ENCODE peak calls at places on chromosomes 12 and 14, in seven cellular contexts. Q, A, M, W, R, F and J are unnamed samples.

GRCh38 chr14:37122919-37123639 is 49.3 kb downstream of the SLC25A21 start:
- DNase-seq in W (no peak), F (no peak), A (no peak), Q (no peak), M (no peak), R (no peak), J (no peak)

GRCh38 chr12:75834591-75834990 is 197.0 kb downstream of the PHLDA1 start:
- DNase-seq in F (no peak), Q (no peak), A (no peak), W (no peak), M (no peak), R (no peak), J (no peak)

GRCh38 chr12:49198431-49199155 is 9.7 kb upstream of the TUBA1A start:
- DNase-seq in Q (no peak), A (no peak), M (peak), R (peak), W (peak), F (no peak), J (no peak)

GRCh38 chr12:111277570-111277969 is 91.3 kb downstream of the PHETA1 start:
- DNase-seq in R (no peak), W (no peak), A (no peak), M (no peak), Q (no peak), F (no peak), J (no peak)

GRCh38 chr12:108482717-108483212 is 32.3 kb upstream of the FICD start:
- DNase-seq in A (peak), M (peak), W (no peak), F (no peak), R (no peak), Q (no peak), J (no peak)

GRCh38 chr14:89617471-89618291 is 200.6 kb upstream of the FOXN3 start:
- DNase-seq in M (peak), W (peak), A (no peak), Q (no peak), R (peak), F (peak), J (peak)

GRCh38 chr12:53241623-53242412 is 9.8 kb upstream of the RARG start:
- DNase-seq in W (no peak), A (no peak), R (no peak), F (no peak), Q (no peak), M (no peak), J (no peak)

GRCh38 chr14:38225946-38226345 is 18.2 kb downstream of the SSTR1 start:
- DNase-seq in A (no peak), F (no peak), Q (no peak), W (no peak), M (no peak), R (no peak), J (no peak)

GRCh38 chr12:32272465-32272864 is 126.9 kb upstream of the FGD4 start:
- DNase-seq in W (no peak), A (no peak), F (no peak), Q (no peak), M (no peak), R (no peak), J (peak)

GRCh38 chr14:73376585-73376984 is 81.8 kb downstream of the NUMB start:
- DNase-seq in F (no peak), Q (no peak), R (no peak), M (no peak), A (no peak), W (no peak), J (no peak)

GRCh38 chr14:84107835-84108343 is 1422.1 kb upstream of the FLRT2 start:
- DNase-seq in W (no peak), M (no peak), R (no peak), F (no peak), A (no peak), Q (no peak), J (no peak)

GRCh38 chr14:87175175-87175574 is 817.8 kb downstream of the GALC start:
- DNase-seq in R (no peak), A (no peak), Q (peak), W (no peak), M (no peak), F (no peak), J (no peak)

GRCh38 chr14:96092936-96093335 is 53.8 kb downstream of the C14orf132 start:
- DNase-seq in F (no peak), Q (no peak), W (no peak), R (no peak), A (no peak), M (no peak), J (no peak)

GRCh38 chr14:74860899-74861733 is 14.8 kb downstream of the PROX2 start:
- DNase-seq in A (peak), W (peak), F (peak), Q (peak), M (peak), R (peak), J (peak)

DNA sequence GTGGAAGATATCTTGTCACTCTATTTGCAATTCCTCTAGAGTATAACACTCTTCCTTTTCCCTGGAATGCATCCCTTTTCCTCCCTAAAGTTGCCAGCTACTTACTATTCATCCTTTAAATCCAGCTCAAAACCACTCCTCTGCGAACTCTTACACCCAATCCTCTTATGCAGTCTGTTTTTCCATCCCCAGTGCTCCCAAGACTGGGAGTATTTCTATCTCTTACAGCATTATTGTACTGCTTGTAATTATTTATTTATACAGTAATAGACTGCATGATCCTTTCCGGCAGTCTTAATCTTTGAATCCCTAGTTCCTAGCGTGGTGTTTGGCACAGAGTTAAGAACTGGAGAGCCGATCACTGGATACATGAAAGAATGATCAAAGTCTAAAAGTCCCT is 2.9 kb upstream of the SRGAP1 start:
- DNase-seq in F (no peak), R (no peak), A (no peak), Q (no peak), M (no peak), W (no peak), J (no peak)
- H3K27ac ChIP-seq in F (no peak), R (no peak), A (no peak), Q (no peak), M (no peak), W (no peak), J (no peak)

GRCh38 chr14:75927564-75928087 is 54.2 kb downstream of the TGFB3 start:
- DNase-seq in W (no peak), R (no peak), Q (no peak), M (no peak), A (no peak), F (no peak), J (no peak)
- H3K27ac ChIP-seq in W (no peak), R (peak), Q (no peak), M (no peak), A (no peak), F (no peak), J (no peak)

GRCh38 chr12:57094194-57095160 is 5.6 kb downstream of the NAB2 start:
- DNase-seq in W (no peak), M (no peak), A (no peak), Q (no peak), F (peak), R (no peak), J (no peak)
- H3K27ac ChIP-seq in W (peak), M (peak), A (no peak), Q (peak), F (peak), R (peak), J (peak)

GRCh38 chr14:103404920-103405319 is 19.7 kb downstream of the MARK3 start:
- DNase-seq in A (no peak), F (peak), Q (no peak), M (no peak), R (peak), W (peak), J (no peak)

GRCh38 chr14:103404032-103404918 is 19.1 kb downstream of the MARK3 start:
- DNase-seq in F (no peak), A (no peak), M (no peak), R (peak), Q (no peak), W (peak), J (no peak)

GRCh38 chr14:103400537-103400936 is 15.3 kb downstream of the MARK3 start:
- DNase-seq in F (no peak), A (no peak), M (no peak), Q (no peak), W (no peak), R (no peak), J (no peak)

GRCh38 chr14:103401223-103402214 is 16.3 kb downstream of the MARK3 start:
- DNase-seq in F (no peak), Q (no peak), M (peak), A (no peak), R (peak), W (no peak), J (no peak)

DNA sequence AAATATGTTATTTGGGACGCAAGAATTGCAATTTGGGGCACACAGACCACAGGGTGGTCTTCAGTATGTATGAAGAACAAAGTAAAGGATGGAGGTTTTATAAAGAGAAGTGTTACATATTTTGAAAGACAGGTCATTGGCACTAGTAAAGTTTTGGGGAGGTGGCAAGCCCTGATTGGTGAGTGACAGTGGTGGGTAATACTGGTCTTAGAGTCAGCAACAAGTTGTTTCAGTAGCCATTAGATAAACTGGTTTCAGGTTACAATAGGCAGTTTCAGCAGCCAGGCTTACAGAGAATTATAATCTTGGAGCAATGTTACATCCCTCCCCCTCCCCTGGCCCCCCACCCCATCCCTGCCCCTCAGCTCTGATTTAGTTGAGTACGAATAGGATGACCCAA is 17.5 kb downstream of the MARK3 start:
- DNase-seq in R (peak), M (no peak), F (no peak), A (no peak), Q (no peak), W (peak), J (no peak)
- H3K27ac ChIP-seq in R (peak), M (no peak), F (peak), A (no peak), Q (peak), W (peak), J (no peak)

GRCh38 chr12:3077572-3078081 is 448 bp downstream of the TSPAN9 start:
- DNase-seq in M (peak), W (peak), A (no peak), F (peak), R (peak), Q (no peak), J (no peak)

GRCh38 chr12:3075315-3075714 is 1.9 kb upstream of the TSPAN9 start:
- DNase-seq in M (no peak), A (no peak), R (no peak), W (no peak), F (no peak), Q (no peak), J (no peak)

GRCh38 chr12:3078086-3078820 is 1.1 kb downstream of the TSPAN9 start:
- DNase-seq in F (no peak), A (no peak), W (no peak), R (no peak), Q (no peak), M (peak), J (no peak)

GRCh38 chr12:3073438-3074255 is 3.5 kb upstream of the TSPAN9 start:
- DNase-seq in A (peak), Q (peak), W (peak), R (peak), M (peak), F (peak), J (peak)

GRCh38 chr12:3076730-3077571 is at the start of gene TSPAN9:
- DNase-seq in M (peak), W (peak), A (peak), R (peak), F (peak), Q (no peak), J (peak)
- H3K27ac ChIP-seq in M (peak), W (peak), A (peak), R (peak), F (peak), Q (no peak), J (no peak)

DNA sequence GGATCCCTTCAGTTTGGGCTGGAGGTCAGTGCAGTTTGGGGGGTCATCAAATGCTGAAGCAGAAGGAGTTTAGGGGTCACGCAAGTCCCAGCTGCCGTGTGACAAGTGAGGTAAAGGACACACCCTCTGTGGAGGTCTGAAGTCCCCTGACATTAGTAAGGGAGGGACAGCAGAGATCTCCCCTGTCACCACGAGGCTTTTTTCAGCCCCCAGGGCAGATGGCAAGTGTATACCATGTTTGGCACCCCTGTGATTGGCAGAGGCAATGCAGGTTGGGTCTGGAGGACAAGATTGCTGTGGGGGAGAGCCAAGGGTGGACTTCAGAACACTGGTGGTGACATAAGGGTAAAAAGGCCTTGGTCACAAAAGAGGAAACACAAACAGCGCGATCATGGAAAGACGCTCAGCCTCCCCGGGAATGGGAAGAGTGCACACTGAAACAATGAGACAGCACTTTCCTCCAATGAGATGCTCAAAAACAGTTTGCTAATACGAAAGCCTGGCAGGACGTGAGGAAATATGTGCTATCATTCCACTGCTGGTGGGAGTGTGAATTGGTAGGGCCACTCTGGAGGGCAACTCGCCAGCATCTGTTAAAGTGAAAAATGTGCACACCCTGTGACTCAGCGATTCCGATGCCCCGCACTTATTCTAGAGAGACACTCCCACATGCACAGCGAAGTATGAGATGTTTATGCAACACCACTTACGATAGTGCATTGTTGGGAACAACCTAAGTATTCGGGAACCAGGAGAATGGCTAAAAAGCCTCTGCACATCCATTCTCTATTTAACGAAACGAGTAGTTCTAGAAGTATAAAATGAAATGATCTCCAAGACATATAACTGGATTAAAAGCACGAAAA is 14.4 kb upstream of the CD27 start:
- DNase-seq in A (peak), F (peak), R (peak), Q (peak), M (peak), W (peak), J (peak)
- H3K27ac ChIP-seq in A (peak), F (peak), R (no peak), Q (peak), M (peak), W (peak), J (peak)

DNA sequence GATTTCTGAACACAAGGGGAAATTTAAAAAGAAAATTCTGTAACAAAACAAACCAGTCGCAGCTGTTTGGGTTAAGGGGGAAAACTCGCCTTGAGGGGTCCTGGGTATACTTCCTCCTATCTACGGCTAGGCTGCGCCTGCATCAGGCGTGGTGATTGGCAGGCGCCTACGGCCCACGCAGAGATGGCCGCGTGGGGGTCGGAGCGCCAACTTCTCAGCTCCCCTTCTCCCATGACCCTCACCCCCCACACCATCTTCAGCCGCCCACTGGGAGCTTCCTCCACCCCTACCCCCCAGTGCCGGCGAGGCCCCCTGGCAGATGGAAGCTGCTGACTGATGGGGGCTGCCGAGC is 12.2 kb downstream of the SIX1 start:
- DNase-seq in A (no peak), F (no peak), R (no peak), Q (no peak), W (no peak), M (no peak), J (no peak)
- H3K27ac ChIP-seq in A (no peak), F (no peak), R (no peak), Q (no peak), W (no peak), M (no peak), J (no peak)